ENCODE peak calls at places on chromosomes 2 and 18, in six cellular contexts. P is K562, M is upper lobe of left lung, G is Panc1, W is HepG2, A is GM23338. Z is an unnamed sample.

GRCh38 chr2:133489641-133490411 is 78.4 kb downstream of the NCKAP5 start:
- ATAC-seq in P (no peak), M (no peak), G (no peak), W (no peak), A (no peak), Z (peak)

GRCh38 chr2:198499539-198499938 is 695.1 kb downstream of the PLCL1 start:
- ATAC-seq in P (no peak), M (peak), G (no peak), W (no peak), A (peak), Z (no peak)

GRCh38 chr2:72138011-72138881 is 9.4 kb downstream of the CYP26B1 start:
- ATAC-seq in P (no peak), M (no peak), G (peak), W (peak), A (peak), Z (no peak)

GRCh38 chr2:222734690-222735014 is 63.2 kb downstream of the MOGAT1 start:
- ATAC-seq in P (no peak), M (no peak), G (no peak), W (peak), A (no peak), Z (no peak)

GRCh38 chr2:69177063-69177771 is 164.2 kb downstream of the ANTXR1 start:
- ATAC-seq in P (peak), M (peak), G (no peak), W (peak), A (peak), Z (peak)

GRCh38 chr2:9165625-9166024 is 41.0 kb upstream of the ASAP2 start:
- ATAC-seq in P (no peak), M (no peak), G (peak), W (peak), A (no peak), Z (peak)

GRCh38 chr2:168178520-168178919 is 68.9 kb downstream of the STK39 start:
- ATAC-seq in P (no peak), M (no peak), G (no peak), W (no peak), A (no peak), Z (no peak)

GRCh38 chr2:217501887-217502286 is 500.9 kb downstream of the TNS1 start:
- ATAC-seq in P (no peak), M (no peak), G (no peak), W (no peak), A (no peak), Z (no peak)

GRCh38 chr2:189285962-189286648 is 106.5 kb upstream of the COL5A2 start:
- ATAC-seq in P (no peak), M (no peak), G (peak), W (no peak), A (no peak), Z (peak)

GRCh38 chr2:46171441-46171953 is 125.7 kb upstream of the EPAS1 start:
- ATAC-seq in P (no peak), M (no peak), G (peak), W (no peak), A (peak), Z (peak)

GRCh38 chr2:226943862-226944610 is 108.2 kb downstream of the RHBDD1 start:
- ATAC-seq in P (no peak), M (no peak), G (no peak), W (no peak), A (no peak), Z (no peak)

GRCh38 chr18:31616586-31616985 is 24.9 kb downstream of the TTR start:
- ATAC-seq in P (no peak), M (no peak), G (no peak), W (no peak), A (no peak), Z (no peak)

GRCh38 chr2:207487650-207488315 is 42.0 kb upstream of the CREB1 start:
- ATAC-seq in P (no peak), M (no peak), G (peak), W (no peak), A (peak), Z (no peak)

GRCh38 chr2:58466803-58467202 is 225.7 kb upstream of the FANCL start:
- ATAC-seq in P (no peak), M (no peak), G (no peak), W (no peak), A (no peak), Z (no peak)

GRCh38 chr18:44897445-44898215 is 216.9 kb downstream of the SETBP1 start:
- ATAC-seq in P (no peak), M (no peak), G (no peak), W (no peak), A (peak), Z (no peak)

GRCh38 chr2:75243219-75243618 is 43.9 kb upstream of the TACR1 start:
- ATAC-seq in P (no peak), M (no peak), G (no peak), W (no peak), A (no peak), Z (no peak)

GRCh38 chr18:55794288-55795052 is 206.5 kb upstream of the TCF4 start:
- ATAC-seq in P (no peak), M (no peak), G (no peak), W (no peak), A (peak), Z (no peak)

GRCh38 chr2:239227111-239227581 is 173.7 kb downstream of the HDAC4 start:
- ATAC-seq in P (no peak), M (peak), G (no peak), W (no peak), A (no peak), Z (no peak)

GRCh38 chr2:61241266-61241665 is 79.3 kb downstream of the C2orf74 start:
- ATAC-seq in P (no peak), M (no peak), G (no peak), W (no peak), A (no peak), Z (no peak)

GRCh38 chr2:11344342-11344955 is at the start of gene ROCK2:
- ATAC-seq in P (peak), M (peak), G (peak), W (peak), A (peak), Z (peak)

GRCh38 chr2:215870088-215870490 is 143.3 kb downstream of the MREG start:
- ATAC-seq in P (peak), M (no peak), G (no peak), W (no peak), A (no peak), Z (no peak)

GRCh38 chr18:5894613-5895299 is 566 bp downstream of the TMEM200C start:
- ATAC-seq in P (no peak), M (no peak), G (peak), W (no peak), A (peak), Z (no peak)

GRCh38 chr2:65553504-65554074 is 121.2 kb upstream of the SPRED2 start:
- ATAC-seq in P (no peak), M (no peak), G (peak), W (peak), A (no peak), Z (no peak)

GRCh38 chr2:237911363-237912017 is 52.1 kb downstream of the RAMP1 start:
- ATAC-seq in P (no peak), M (no peak), G (peak), W (no peak), A (no peak), Z (no peak)

GRCh38 chr2:230048010-230048671 is 20.6 kb downstream of the SLC16A14 start:
- ATAC-seq in P (no peak), M (no peak), G (no peak), W (no peak), A (no peak), Z (no peak)

GRCh38 chr2:705971-706511 is 28.8 kb upstream of the TMEM18 start:
- ATAC-seq in P (no peak), M (no peak), G (no peak), W (no peak), A (no peak), Z (no peak)

GRCh38 chr2:42809131-42809875 is 16.9 kb upstream of the HAAO start:
- ATAC-seq in P (no peak), M (no peak), G (no peak), W (no peak), A (no peak), Z (no peak)

GRCh38 chr2:225582355-225583116 is 183.0 kb downstream of the NYAP2 start:
- ATAC-seq in P (no peak), M (peak), G (no peak), W (no peak), A (no peak), Z (no peak)

GRCh38 chr2:660477-661214 is 16.6 kb downstream of the TMEM18 start:
- ATAC-seq in P (peak), M (no peak), G (no peak), W (peak), A (peak), Z (no peak)

GRCh38 chr2:95158441-95158840 is 1.2 kb downstream of the ZNF514 start:
- ATAC-seq in P (peak), M (no peak), G (no peak), W (no peak), A (no peak), Z (no peak)

GRCh38 chr2:224145751-224146355 is 106.8 kb upstream of the SERPINE2 start:
- ATAC-seq in P (no peak), M (no peak), G (no peak), W (peak), A (no peak), Z (peak)

GRCh38 chr2:224142397-224143312 is 103.6 kb upstream of the SERPINE2 start:
- ATAC-seq in P (no peak), M (no peak), G (no peak), W (no peak), A (no peak), Z (peak)

GRCh38 chr2:224147174-224147573 is 108.1 kb upstream of the SERPINE2 start:
- ATAC-seq in P (no peak), M (no peak), G (no peak), W (no peak), A (no peak), Z (no peak)

GRCh38 chr2:224143521-224143920 is 104.4 kb upstream of the SERPINE2 start:
- ATAC-seq in P (no peak), M (no peak), G (no peak), W (no peak), A (no peak), Z (no peak)

GRCh38 chr2:224146356-224147160 is 107.5 kb upstream of the SERPINE2 start:
- ATAC-seq in P (no peak), M (no peak), G (no peak), W (peak), A (no peak), Z (no peak)
- H3K27ac ChIP-seq in P (no peak), M (no peak), G (no peak), W (peak), A (no peak), Z (no peak)

GRCh38 chr2:232635820-232636219 is 2.4 kb downstream of the EFHD1 start:
- ATAC-seq in P (no peak), M (no peak), G (no peak), W (no peak), A (no peak), Z (no peak)
- H3K4me3 ChIP-seq in P (no peak), M (no peak), G (no peak), W (no peak), A (no peak), Z (no peak)

DNA sequence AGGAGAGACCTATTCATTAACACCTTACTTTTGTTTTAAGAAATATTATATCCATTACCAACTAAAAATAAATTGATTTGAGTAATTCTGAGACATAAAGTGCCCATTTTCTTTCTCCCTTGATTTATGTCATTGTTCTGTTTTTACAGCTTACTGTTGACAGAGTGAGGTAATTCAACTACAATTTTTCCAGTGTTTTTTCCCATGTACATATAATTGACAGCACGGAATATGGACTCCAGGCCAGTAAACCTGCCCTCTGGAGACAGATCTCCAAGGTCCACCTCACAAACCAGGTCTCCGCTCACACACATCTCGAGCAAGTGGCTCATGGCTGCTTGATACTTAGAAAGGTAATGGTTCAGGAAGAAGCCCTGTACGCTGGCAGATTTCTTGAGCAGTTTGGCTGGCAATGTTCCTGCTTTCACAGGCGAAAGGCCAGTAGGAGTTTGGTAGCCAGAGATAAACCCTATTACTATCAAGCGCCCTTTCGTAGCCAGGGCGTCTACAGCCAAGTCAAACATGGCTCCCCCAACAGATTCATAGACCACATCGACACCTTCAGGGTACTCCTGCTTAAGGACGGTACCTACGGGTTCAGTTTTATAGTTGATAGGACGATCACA is 7.6 kb downstream of the PTGR3 start:
- ATAC-seq in P (no peak), M (no peak), G (no peak), W (no peak), A (no peak), Z (no peak)
- TF ChIP-seq POLR2AphosphoS5 in P (no peak), M (no peak), G (no peak), W (no peak), A (no peak), Z (no peak)

GRCh38 chr18:75228967-75229366 is 18.4 kb downstream of the TSHZ1 start:
- ATAC-seq in P (no peak), M (no peak), G (no peak), W (no peak), A (no peak), Z (no peak)
- H3K27ac ChIP-seq in P (no peak), M (no peak), G (no peak), W (no peak), A (no peak), Z (no peak)

Z was measured in gastroesophageal sphincter.